ENCODE peak calls at places on chromosome 6, in six cellular contexts. One of them, this sample, is unnamed.

GRCh38 chr6:7590918-7591302 is 912 bp downstream of the SNRNP48 start:
- DNase-seq in Ammon's horn: peak
- DNase-seq in occipital lobe: no peak
- DNase-seq in GDM1: no peak
- DNase-seq in colonic mucosa: peak
- DNase-seq in heart left ventricle: no peak
- DNase-seq in this sample: peak

GRCh38 chr6:168649209-168649608 is 208.2 kb downstream of the SMOC2 start:
- DNase-seq in colonic mucosa: no peak
- DNase-seq in heart left ventricle: no peak
- DNase-seq in occipital lobe: no peak
- DNase-seq in GDM1: no peak
- DNase-seq in Ammon's horn: no peak
- DNase-seq in this sample: no peak

GRCh38 chr6:106167105-106167814 is 81.1 kb downstream of the PRDM1 start:
- DNase-seq in heart left ventricle: no peak
- DNase-seq in GDM1: no peak
- DNase-seq in occipital lobe: no peak
- DNase-seq in Ammon's horn: no peak
- DNase-seq in colonic mucosa: no peak
- DNase-seq in this sample: no peak

GRCh38 chr6:168242111-168242510 is 77.5 kb downstream of the DACT2 start:
- DNase-seq in colonic mucosa: no peak
- DNase-seq in heart left ventricle: no peak
- DNase-seq in Ammon's horn: no peak
- DNase-seq in occipital lobe: no peak
- DNase-seq in GDM1: no peak
- DNase-seq in this sample: no peak

GRCh38 chr6:31175961-31176360 is 5.5 kb upstream of the POU5F1 start:
- DNase-seq in GDM1: no peak
- DNase-seq in heart left ventricle: no peak
- DNase-seq in Ammon's horn: no peak
- DNase-seq in occipital lobe: no peak
- DNase-seq in colonic mucosa: no peak
- DNase-seq in this sample: no peak

GRCh38 chr6:117227245-117227962 is 38.0 kb upstream of the VGLL2 start:
- DNase-seq in colonic mucosa: no peak
- DNase-seq in GDM1: no peak
- DNase-seq in Ammon's horn: no peak
- DNase-seq in occipital lobe: no peak
- DNase-seq in heart left ventricle: no peak
- DNase-seq in this sample: no peak

GRCh38 chr6:98583506-98583905 is 250.9 kb upstream of the POU3F2 start:
- DNase-seq in Ammon's horn: no peak
- DNase-seq in colonic mucosa: no peak
- DNase-seq in GDM1: no peak
- DNase-seq in occipital lobe: no peak
- DNase-seq in heart left ventricle: no peak
- DNase-seq in this sample: no peak

GRCh38 chr6:34680802-34681515 is 15.6 kb downstream of the ILRUN start:
- DNase-seq in heart left ventricle: no peak
- DNase-seq in Ammon's horn: no peak
- DNase-seq in colonic mucosa: no peak
- DNase-seq in occipital lobe: no peak
- DNase-seq in GDM1: no peak
- DNase-seq in this sample: peak

This sample was measured in thyroid gland.